ENCODE peak calls at places on chromosomes 5 and 9, in five cellular contexts. P is IMR-90, K is colonic mucosa, T is PC-3, J is HCT116. H is an unnamed sample.

GRCh38 chr5:2739360-2740050 is 12.0 kb downstream of the IRX2 start:
- DNase-seq in T (no peak), K (no peak), P (no peak), J (no peak), H (peak; percentile 83)

GRCh38 chr5:18281947-18282557 is 647.8 kb downstream of the TAF11L14 start:
- DNase-seq in J (no peak), K (no peak), P (peak; percentile 62), T (peak; percentile 65), H (no peak)

GRCh38 chr5:463952-464351 is 21.0 kb downstream of the EXOC3 start:
- DNase-seq in P (no peak), K (no peak), J (no peak), T (no peak), H (no peak)

GRCh38 chr9:108473209-108474112 is 382.3 kb downstream of the ACTL7B start:
- DNase-seq in J (no peak), K (peak; percentile 56), T (peak; percentile 76), P (peak; percentile 61), H (no peak)

GRCh38 chr5:52776116-52776515 is 11.6 kb upstream of the ITGA1 start:
- DNase-seq in P (no peak), J (no peak), T (no peak), K (no peak), H (no peak)

GRCh38 chr9:4574657-4575243 is 84.5 kb downstream of the SLC1A1 start:
- DNase-seq in P (no peak), K (no peak), J (no peak), T (no peak), H (no peak)

GRCh38 chr5:66364186-66364585 is 220.1 kb downstream of the SREK1 start:
- DNase-seq in P (no peak), T (no peak), J (no peak), K (no peak), H (peak; percentile 2)

GRCh38 chr9:13823021-13823420 is 490.9 kb downstream of the NFIB start:
- DNase-seq in K (no peak), P (peak; percentile 30), J (no peak), T (no peak), H (no peak)

GRCh38 chr9:18785604-18786003 is 247.4 kb downstream of the SAXO1 start:
- DNase-seq in P (no peak), K (no peak), T (no peak), J (no peak), H (no peak)

GRCh38 chr5:150410524-150411244 is 2.0 kb downstream of the CD74 start:
- DNase-seq in P (peak; percentile 74), J (peak; percentile 49), T (peak; percentile 64), K (peak; percentile 80), H (peak; percentile 81)

GRCh38 chr9:89544280-89544664 is 46.4 kb upstream of the SEMA4D start:
- DNase-seq in K (no peak), P (no peak), J (no peak), T (no peak), H (no peak)

GRCh38 chr9:133897675-133898074 is 94.4 kb downstream of the VAV2 start:
- DNase-seq in K (no peak), T (no peak), P (no peak), J (no peak), H (no peak)

GRCh38 chr5:17412760-17413671 is 85.0 kb upstream of the TAF11L2 start:
- DNase-seq in T (peak; percentile 49), P (no peak), K (no peak), J (no peak), H (no peak)

GRCh38 chr9:109232449-109232848 is 65.4 kb upstream of the FRRS1L start:
- DNase-seq in P (peak; percentile 61), J (no peak), K (no peak), T (peak; percentile 61), H (no peak)

GRCh38 chr5:103057208-103058130 is 62.5 kb downstream of the GIN1 start:
- DNase-seq in J (no peak), P (peak; percentile 57), K (no peak), T (peak; percentile 87), H (peak; percentile 49)

GRCh38 chr5:127940854-127941253 is 142.7 kb upstream of the SLC12A2 start:
- DNase-seq in T (no peak), J (no peak), K (no peak), P (no peak), H (no peak)

GRCh38 chr5:7848296-7848695 is 2.6 kb downstream of the CFAP90 start:
- DNase-seq in P (no peak), K (no peak), T (no peak), J (no peak), H (no peak)

GRCh38 chr5:113169720-113170119 is 193.1 kb downstream of the DCP2 start:
- DNase-seq in K (no peak), P (peak; percentile 36), T (no peak), J (no peak), H (peak; percentile 22)

GRCh38 chr9:33465596-33466564 is 7.8 kb downstream of the NOL6 start:
- DNase-seq in J (no peak), P (no peak), T (no peak), K (no peak), H (no peak)

GRCh38 chr5:176429972-176430371 is 13.6 kb upstream of the CLTB start:
- DNase-seq in K (no peak), P (no peak), J (no peak), T (no peak), H (no peak)

GRCh38 chr5:159290741-159291140 is 27.7 kb downstream of the UBLCP1 start:
- DNase-seq in P (peak; percentile 19), J (no peak), K (no peak), T (peak; percentile 43), H (no peak)

GRCh38 chr5:72848474-72849428 is 32.3 kb downstream of the TNPO1 start:
- DNase-seq in J (no peak), T (peak; percentile 11), P (peak; percentile 29), K (peak; percentile 66), H (peak; percentile 69)

GRCh38 chr5:134556994-134557393 is 31.5 kb downstream of the JADE2 start:
- DNase-seq in T (no peak), J (no peak), K (no peak), P (no peak), H (no peak)

GRCh38 chr9:2872307-2872940 is 28.5 kb upstream of the PUM3 start:
- DNase-seq in K (no peak), T (peak; percentile 43), P (peak; percentile 28), J (peak; percentile 23), H (peak; percentile 74)

GRCh38 chr5:17161669-17162068 is 55.8 kb upstream of the BASP1 start:
- DNase-seq in T (no peak), J (no peak), P (no peak), K (no peak), H (no peak)

GRCh38 chr9:70044450-70045307 is 1.0 kb downstream of the MAMDC2 start:
- DNase-seq in K (no peak), J (no peak), P (peak; percentile 63), T (no peak), H (peak; percentile 86)

DNA sequence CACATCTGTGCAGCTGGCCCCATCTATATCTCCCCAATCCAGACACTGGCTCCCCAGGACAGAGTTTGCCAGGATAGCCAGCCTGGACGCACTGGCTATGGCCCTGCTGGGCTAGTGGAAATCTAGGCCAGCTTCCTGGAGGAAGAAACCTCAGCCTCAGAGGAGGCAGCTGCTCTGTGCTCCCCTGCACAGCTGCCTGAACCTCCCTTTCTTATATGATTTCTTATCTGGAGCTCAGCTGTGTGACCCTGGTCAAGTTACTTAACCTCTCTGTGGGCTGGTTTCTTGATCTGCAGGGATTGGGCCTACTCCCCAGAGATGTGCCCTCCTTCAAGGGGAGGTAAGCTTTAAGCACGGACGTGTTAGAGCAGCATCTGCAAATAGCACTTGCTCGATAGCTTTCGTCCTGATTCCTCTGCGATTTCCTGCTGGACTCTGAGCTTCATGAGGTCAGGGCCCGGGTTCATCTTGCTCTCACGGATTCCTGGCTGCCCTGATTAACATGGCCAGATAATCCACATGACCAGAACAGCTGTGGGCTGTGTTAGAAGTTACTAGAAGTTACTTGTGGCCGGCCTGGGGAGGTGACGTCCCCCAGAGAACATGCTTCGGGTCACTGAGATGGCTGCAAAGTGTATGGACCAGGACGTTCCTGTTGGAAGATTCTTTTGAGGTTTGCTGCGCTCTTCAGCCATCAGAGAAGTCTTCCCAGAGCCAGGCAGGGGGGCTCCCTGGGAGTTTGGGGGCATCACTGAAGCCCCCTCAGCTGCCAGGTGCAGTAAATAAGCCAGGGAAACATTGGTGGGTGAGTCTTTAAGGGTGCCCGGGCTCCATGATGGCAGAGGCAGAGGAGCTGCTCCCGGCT is 14.5 kb downstream of the C9orf50 start:
- DNase-seq in T (no peak), J (no peak), K (no peak), P (no peak), H (no peak)
- H3K9ac ChIP-seq in T (no peak overlapping the region), J (peak overlapping the region; percentile 61), K (no peak overlapping the region), P (no peak overlapping the region), H (no peak overlapping the region)

GRCh38 chr5:73899916-73900315 is 273.9 kb downstream of the ARHGEF28 start:
- DNase-seq in J (no peak), P (no peak), K (no peak), T (no peak), H (no peak)

GRCh38 chr5:73901045-73901444 is 275.0 kb downstream of the ARHGEF28 start:
- DNase-seq in J (peak; percentile 44), P (peak; percentile 86), T (no peak), K (peak; percentile 41), H (no peak)

GRCh38 chr5:73900566-73900965 is 274.6 kb downstream of the ARHGEF28 start:
- DNase-seq in J (no peak), T (no peak), K (no peak), P (no peak), H (no peak)

GRCh38 chr5:73902327-73903051 is 276.5 kb downstream of the ARHGEF28 start:
- DNase-seq in P (peak; percentile 77), T (peak; percentile 68), K (no peak), J (peak; percentile 63), H (peak; percentile 54)

GRCh38 chr5:73901455-73901854 is 275.5 kb downstream of the ARHGEF28 start:
- DNase-seq in J (no peak), P (no peak), T (no peak), K (peak; percentile 34), H (peak; percentile 70)
- TF ChIP-seq CTCF in J (peak; percentile 31), P (peak; percentile 8), T (no peak), K (no peak), H (peak; percentile 54)

DNA sequence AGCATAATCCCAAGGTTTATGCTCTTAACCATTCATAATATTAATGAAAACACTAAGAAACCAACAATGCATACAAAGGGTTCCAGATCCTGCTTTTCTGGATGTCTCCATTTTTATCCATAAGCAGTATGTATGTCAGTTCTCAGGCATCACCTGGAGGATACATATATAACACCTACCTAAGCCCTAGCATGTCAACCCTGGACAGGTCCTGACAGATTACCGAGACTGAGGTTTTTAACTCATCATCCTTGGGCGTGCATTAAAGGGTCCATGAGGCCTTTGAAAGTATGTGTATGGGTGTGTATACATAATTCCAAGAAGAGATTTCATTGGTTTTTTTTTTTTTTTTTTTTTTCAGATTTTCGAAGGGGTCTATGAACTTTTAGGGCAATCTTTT is 70.6 kb downstream of the SH3TC2 start:
- DNase-seq in K (no peak), T (no peak), J (no peak), P (no peak), H (no peak)
- H3K9ac ChIP-seq in K (no peak overlapping the region), T (no peak overlapping the region), J (no peak overlapping the region), P (no peak overlapping the region), H (no peak overlapping the region)

GRCh38 chr5:154460172-154460571 is 14.4 kb downstream of the SAP30L start:
- DNase-seq in K (no peak), P (no peak), T (no peak), J (no peak), H (no peak)

GRCh38 chr5:154459015-154459414 is 13.2 kb downstream of the SAP30L start:
- DNase-seq in P (no peak), J (no peak), K (no peak), T (no peak), H (no peak)

GRCh38 chr5:154464435-154464834 is 13.6 kb downstream of the HAND1 start:
- DNase-seq in T (no peak), K (no peak), J (no peak), P (no peak), H (no peak)

GRCh38 chr5:154465169-154465568 is 12.9 kb downstream of the HAND1 start:
- DNase-seq in J (peak; percentile 23), T (peak; percentile 18), P (peak; percentile 74), K (no peak), H (no peak)

GRCh38 chr5:154461531-154461930 is 15.7 kb downstream of the SAP30L start:
- DNase-seq in J (no peak), T (peak; percentile 19), P (peak; percentile 34), K (no peak), H (peak; percentile 74)
- TF ChIP-seq CTCF in J (no peak), T (peak; percentile 30), P (peak; percentile 35), K (no peak), H (peak; percentile 72)